ENCODE peak calls at places on chromosomes 2 and 18, in five cellular contexts. One of them, this sample, is unnamed.
A peak's percentile ranks its signal among the peaks of the same experiment; 100 is the strongest.

GRCh38 chr2:73963385-73964120 is 21.2 kb upstream of the TET3 start:
- DNase-seq in A549: no peak
- DNase-seq in K562: no peak
- DNase-seq in HepG2: no peak
- DNase-seq in H1: no peak
- DNase-seq in this sample: no peak

GRCh38 chr2:198129609-198130008 is 325.2 kb downstream of the PLCL1 start:
- DNase-seq in A549: no peak
- DNase-seq in K562: no peak
- DNase-seq in HepG2: no peak
- DNase-seq in H1: no peak
- DNase-seq in this sample: no peak

GRCh38 chr2:6722574-6722973 is 143.1 kb downstream of the CMPK2 start:
- DNase-seq in A549: no peak
- DNase-seq in K562: no peak
- DNase-seq in HepG2: no peak
- DNase-seq in H1: no peak
- DNase-seq in this sample: no peak

GRCh38 chr2:146041291-146041868 is 1521.5 kb upstream of the ZEB2 start:
- DNase-seq in A549: no peak
- DNase-seq in K562: no peak
- DNase-seq in HepG2: no peak
- DNase-seq in H1: no peak
- DNase-seq in this sample: no peak

GRCh38 chr2:1319393-1319792 is 93.9 kb upstream of the TPO start:
- DNase-seq in A549: no peak
- DNase-seq in K562: no peak
- DNase-seq in HepG2: no peak
- DNase-seq in H1: no peak
- DNase-seq in this sample: no peak

GRCh38 chr2:54895735-54896134 is 154.5 kb downstream of the RTN4 start:
- DNase-seq in A549: no peak
- DNase-seq in K562: no peak
- DNase-seq in HepG2: no peak
- DNase-seq in H1: no peak
- DNase-seq in this sample: no peak

GRCh38 chr18:38077219-38077618 is 511.6 kb upstream of the CELF4 start:
- DNase-seq in A549: no peak
- DNase-seq in K562: no peak
- DNase-seq in HepG2: no peak
- DNase-seq in H1: no peak
- DNase-seq in this sample: peak; percentile 10

GRCh38 chr2:128779301-128780095 is 460.8 kb upstream of the HS6ST1 start:
- DNase-seq in A549: no peak
- DNase-seq in K562: no peak
- DNase-seq in HepG2: no peak
- DNase-seq in H1: no peak
- DNase-seq in this sample: no peak

GRCh38 chr2:47159627-47160026 is 4.5 kb upstream of the STPG4 start:
- DNase-seq in A549: no peak
- DNase-seq in K562: no peak
- DNase-seq in HepG2: no peak
- DNase-seq in H1: no peak
- DNase-seq in this sample: no peak

GRCh38 chr2:70887550-70888229 is 48.0 kb upstream of the ATP6V1B1 start:
- DNase-seq in A549: peak; percentile 36
- DNase-seq in K562: no peak
- DNase-seq in HepG2: no peak
- DNase-seq in H1: no peak
- DNase-seq in this sample: peak; percentile 87

GRCh38 chr2:218876562-218877219 is 4.0 kb upstream of the WNT10A start:
- DNase-seq in A549: peak; percentile 72
- DNase-seq in K562: peak; percentile 70
- DNase-seq in HepG2: peak; percentile 82
- DNase-seq in H1: no peak
- DNase-seq in this sample: peak; percentile 81

GRCh38 chr2:32464441-32464840 is 107.6 kb downstream of the BIRC6 start:
- DNase-seq in A549: no peak
- DNase-seq in K562: no peak
- DNase-seq in HepG2: no peak
- DNase-seq in H1: no peak
- DNase-seq in this sample: no peak

GRCh38 chr2:20580690-20581437 is 70.0 kb downstream of the HS1BP3 start:
- DNase-seq in A549: peak; percentile 55
- DNase-seq in K562: no peak
- DNase-seq in HepG2: peak; percentile 95
- DNase-seq in H1: no peak
- DNase-seq in this sample: no peak

GRCh38 chr2:15939854-15940660 is at the start of gene MYCN:
- DNase-seq in A549: peak; percentile 72
- DNase-seq in K562: peak; percentile 12
- DNase-seq in HepG2: peak; percentile 41
- DNase-seq in H1: peak; percentile 74
- DNase-seq in this sample: peak; percentile 90

GRCh38 chr2:129444417-129445150 is 534.9 kb upstream of the RAB6C start:
- DNase-seq in A549: no peak
- DNase-seq in K562: no peak
- DNase-seq in HepG2: no peak
- DNase-seq in H1: no peak
- DNase-seq in this sample: no peak

GRCh38 chr2:40251146-40251545 is 200.7 kb downstream of the SLC8A1 start:
- DNase-seq in A549: peak; percentile 17
- DNase-seq in K562: no peak
- DNase-seq in HepG2: no peak
- DNase-seq in H1: no peak
- DNase-seq in this sample: no peak

GRCh38 chr2:207863345-207863744 is 93.6 kb upstream of the FZD5 start:
- DNase-seq in A549: no peak
- DNase-seq in K562: no peak
- DNase-seq in HepG2: no peak
- DNase-seq in H1: no peak
- DNase-seq in this sample: no peak

GRCh38 chr2:105143467-105144127 is 97.9 kb upstream of the GPR45 start:
- DNase-seq in A549: no peak
- DNase-seq in K562: no peak
- DNase-seq in HepG2: no peak
- DNase-seq in H1: no peak
- DNase-seq in this sample: peak; percentile 50

GRCh38 chr2:96142217-96143113 is 2.8 kb downstream of the DUSP2 start:
- DNase-seq in A549: no peak
- DNase-seq in K562: peak; percentile 63
- DNase-seq in HepG2: peak; percentile 22
- DNase-seq in H1: no peak
- DNase-seq in this sample: peak; percentile 61

GRCh38 chr2:131104487-131105155 is 515 bp upstream of the PLEKHB2 start:
- DNase-seq in A549: peak; percentile 91
- DNase-seq in K562: peak; percentile 71
- DNase-seq in HepG2: peak; percentile 64
- DNase-seq in H1: no peak
- DNase-seq in this sample: no peak

GRCh38 chr2:145169285-145169684 is 649.4 kb upstream of the ZEB2 start:
- DNase-seq in A549: no peak
- DNase-seq in K562: no peak
- DNase-seq in HepG2: no peak
- DNase-seq in H1: no peak
- DNase-seq in this sample: no peak

GRCh38 chr2:36964496-36965058 is 1.8 kb downstream of the STRN start:
- DNase-seq in A549: no peak
- DNase-seq in K562: no peak
- DNase-seq in HepG2: no peak
- DNase-seq in H1: no peak
- DNase-seq in this sample: no peak

GRCh38 chr2:36966370-36967235 is at the start of gene STRN:
- DNase-seq in A549: peak; percentile 96
- DNase-seq in K562: peak; percentile 97
- DNase-seq in HepG2: peak; percentile 93
- DNase-seq in H1: peak; percentile 77
- DNase-seq in this sample: peak; percentile 96

GRCh38 chr2:36967236-36967876 is 1.0 kb upstream of the STRN start:
- DNase-seq in A549: no peak
- DNase-seq in K562: peak; percentile 40
- DNase-seq in HepG2: peak; percentile 58
- DNase-seq in H1: no peak
- DNase-seq in this sample: no peak

GRCh38 chr2:36965196-36965595 is 1.1 kb downstream of the STRN start:
- DNase-seq in A549: no peak
- DNase-seq in K562: no peak
- DNase-seq in HepG2: no peak
- DNase-seq in H1: no peak
- DNase-seq in this sample: no peak

GRCh38 chr2:36965751-36966369 is 476 bp downstream of the STRN start:
- DNase-seq in A549: peak; percentile 53
- DNase-seq in K562: peak; percentile 61
- DNase-seq in HepG2: no peak
- DNase-seq in H1: peak; percentile 53
- DNase-seq in this sample: peak; percentile 82
- TF ChIP-seq USF2 in A549: no peak
- TF ChIP-seq USF2 in K562: no peak
- TF ChIP-seq USF2 in HepG2: no peak
- TF ChIP-seq USF2 in H1: no peak
- TF ChIP-seq USF2 in this sample: no peak

GRCh38 chr2:188399159-188399558 is 107.5 kb downstream of the GULP1 start:
- DNase-seq in A549: no peak
- DNase-seq in K562: no peak
- DNase-seq in HepG2: no peak
- DNase-seq in H1: no peak
- DNase-seq in this sample: no peak
- TF ChIP-seq JUN in A549: no peak
- TF ChIP-seq JUN in K562: no peak
- TF ChIP-seq JUN in HepG2: no peak
- TF ChIP-seq JUN in H1: no peak
- TF ChIP-seq JUN in this sample: no peak

GRCh38 chr2:235669269-235669831 is 175.5 kb downstream of the AGAP1 start:
- DNase-seq in A549: peak; percentile 82
- DNase-seq in K562: no peak
- DNase-seq in HepG2: peak; percentile 69
- DNase-seq in H1: peak; percentile 72
- DNase-seq in this sample: peak; percentile 90
- TF ChIP-seq USF2 in A549: no peak
- TF ChIP-seq USF2 in K562: no peak
- TF ChIP-seq USF2 in HepG2: no peak
- TF ChIP-seq USF2 in H1: no peak
- TF ChIP-seq USF2 in this sample: peak; percentile 32

GRCh38 chr2:211881449-211881848 is 657.2 kb downstream of the ERBB4 start:
- DNase-seq in A549: no peak
- DNase-seq in K562: no peak
- DNase-seq in HepG2: no peak
- DNase-seq in H1: peak; percentile 1
- DNase-seq in this sample: no peak

GRCh38 chr2:211877061-211877460 is 661.5 kb downstream of the ERBB4 start:
- DNase-seq in A549: no peak
- DNase-seq in K562: no peak
- DNase-seq in HepG2: no peak
- DNase-seq in H1: no peak
- DNase-seq in this sample: no peak

GRCh38 chr2:211879323-211879722 is 659.3 kb downstream of the ERBB4 start:
- DNase-seq in A549: no peak
- DNase-seq in K562: no peak
- DNase-seq in HepG2: no peak
- DNase-seq in H1: no peak
- DNase-seq in this sample: no peak

GRCh38 chr2:211875488-211875887 is 663.1 kb downstream of the ERBB4 start:
- DNase-seq in A549: no peak
- DNase-seq in K562: no peak
- DNase-seq in HepG2: no peak
- DNase-seq in H1: no peak
- DNase-seq in this sample: no peak
- TF ChIP-seq JUN in A549: no peak
- TF ChIP-seq JUN in K562: no peak
- TF ChIP-seq JUN in HepG2: no peak
- TF ChIP-seq JUN in H1: no peak
- TF ChIP-seq JUN in this sample: no peak

GRCh38 chr2:53770264-53770663 is 2.7 kb downstream of the CHAC2 start:
- DNase-seq in A549: peak; percentile 23
- DNase-seq in K562: peak; percentile 59
- DNase-seq in HepG2: no peak
- DNase-seq in H1: no peak
- DNase-seq in this sample: no peak
- TF ChIP-seq USF2 in A549: no peak
- TF ChIP-seq USF2 in K562: no peak
- TF ChIP-seq USF2 in HepG2: no peak
- TF ChIP-seq USF2 in H1: no peak
- TF ChIP-seq USF2 in this sample: no peak

DNA sequence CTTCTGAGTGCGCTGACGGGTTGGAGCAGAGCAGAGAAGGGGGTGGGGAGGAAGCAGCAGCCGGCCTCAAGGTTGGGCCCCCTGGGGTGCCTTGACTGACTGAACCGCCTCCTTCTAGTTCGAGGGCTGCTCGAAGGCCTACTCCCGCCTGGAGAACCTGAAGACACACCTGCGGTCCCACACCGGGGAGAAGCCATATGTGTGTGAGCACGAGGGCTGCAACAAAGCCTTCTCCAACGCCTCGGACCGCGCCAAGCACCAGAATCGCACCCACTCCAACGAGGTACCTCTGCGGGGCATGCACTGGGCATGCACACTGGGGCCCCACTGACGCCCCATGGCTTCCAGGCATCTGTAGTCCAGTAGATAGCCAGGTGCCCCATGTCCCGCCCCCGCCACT is 246.9 kb downstream of the GLI2 start:
- DNase-seq in A549: no peak
- DNase-seq in K562: no peak
- DNase-seq in HepG2: no peak
- DNase-seq in H1: no peak
- DNase-seq in this sample: peak; percentile 53
- TF ChIP-seq JUN in A549: no peak
- TF ChIP-seq JUN in K562: no peak
- TF ChIP-seq JUN in HepG2: no peak
- TF ChIP-seq JUN in H1: no peak
- TF ChIP-seq JUN in this sample: no peak

GRCh38 chr2:239227111-239227581 is 173.7 kb downstream of the HDAC4 start:
- DNase-seq in A549: no peak
- DNase-seq in K562: no peak
- DNase-seq in HepG2: no peak
- DNase-seq in H1: no peak
- DNase-seq in this sample: no peak
- TF ChIP-seq USF2 in A549: no peak
- TF ChIP-seq USF2 in K562: no peak
- TF ChIP-seq USF2 in HepG2: no peak
- TF ChIP-seq USF2 in H1: no peak
- TF ChIP-seq USF2 in this sample: no peak

This sample was measured in WTC11.